ENCODE peak calls at places on chromosome X, in four cellular contexts. P, O, M and J are unnamed samples.

GRCh38 chrX:2462780-2463179 is 38.0 kb downstream of the DHRSX start:
- DNase-seq in P (no peak), O (no peak), M (peak; percentile 66), J (no peak)

GRCh38 chrX:42783456-42783855 is 5.5 kb upstream of the PPP1R2C start:
- DNase-seq in P (no peak), O (no peak), M (no peak), J (no peak)

GRCh38 chrX:28851871-28852270 is 264.6 kb downstream of the IL1RAPL1 start:
- DNase-seq in P (peak; percentile 18), O (no peak), M (no peak), J (no peak)

GRCh38 chrX:133555796-133556458 is 140.6 kb upstream of the GPC4 start:
- DNase-seq in P (no peak), O (no peak), M (no peak), J (no peak)

GRCh38 chrX:124605518-124605917 is 259.2 kb downstream of the SH2D1A start:
- DNase-seq in P (no peak), O (no peak), M (no peak), J (no peak)

GRCh38 chrX:53071604-53072417 is 10.4 kb upstream of the TSPYL2 start:
- DNase-seq in P (peak; percentile 81), O (peak; percentile 74), M (peak; percentile 81), J (no peak)

GRCh38 chrX:120485562-120486520 is 16.7 kb upstream of the LAMP2 start:
- DNase-seq in P (peak; percentile 78), O (peak; percentile 49), M (peak; percentile 74), J (peak; percentile 87)

GRCh38 chrX:140762061-140762460 is 52.5 kb downstream of the LINC00632 start:
- DNase-seq in P (peak; percentile 76), O (peak; percentile 35), M (peak; percentile 75), J (no peak)

GRCh38 chrX:24846551-24847170 is 152.9 kb downstream of the POLA1 start:
- DNase-seq in P (no peak), O (no peak), M (no peak), J (no peak)

GRCh38 chrX:26778320-26778888 is 562.4 kb downstream of the MAGEB5 start:
- DNase-seq in P (no peak), O (no peak), M (peak; percentile 24), J (no peak)

GRCh38 chrX:15674514-15674898 is 9.9 kb upstream of the CLTRN start:
- DNase-seq in P (peak; percentile 95), O (peak; percentile 86), M (peak; percentile 92), J (peak; percentile 94)

GRCh38 chrX:46587753-46588171 is 14.2 kb downstream of the CHST7 start:
- DNase-seq in P (no peak), O (no peak), M (no peak), J (no peak)

GRCh38 chrX:25198253-25198652 is 182.5 kb upstream of the ARX start:
- DNase-seq in P (no peak), O (no peak), M (no peak), J (no peak)

GRCh38 chrX:133813991-133814390 is 171.4 kb downstream of the GPC3 start:
- DNase-seq in P (no peak), O (no peak), M (no peak), J (no peak)

DNA sequence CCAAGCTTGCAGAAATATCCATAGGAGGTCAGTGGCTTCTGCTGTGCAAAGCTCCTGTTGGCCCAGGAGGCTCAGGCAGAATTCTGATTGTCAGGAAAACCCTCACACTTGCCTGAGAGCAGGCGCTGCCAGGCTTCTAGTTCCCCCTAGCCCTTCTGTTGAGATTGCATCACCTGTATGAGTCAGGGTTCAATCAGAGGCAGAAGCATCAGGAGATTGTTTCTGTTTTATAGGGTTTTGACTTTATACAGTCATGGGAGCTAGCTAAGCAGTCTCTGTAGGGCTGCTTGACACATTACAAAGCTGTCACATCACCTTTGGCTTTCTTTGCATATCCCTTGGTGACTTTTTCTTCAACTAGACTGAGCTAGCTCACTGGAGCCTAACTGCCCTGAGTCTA is 27.8 kb downstream of the DIPK2B start:
- DNase-seq in P (peak; percentile 51), O (no peak), M (no peak), J (no peak)
- TF ChIP-seq CTCF in P (no peak), O (no peak), M (no peak), J (no peak)

DNA sequence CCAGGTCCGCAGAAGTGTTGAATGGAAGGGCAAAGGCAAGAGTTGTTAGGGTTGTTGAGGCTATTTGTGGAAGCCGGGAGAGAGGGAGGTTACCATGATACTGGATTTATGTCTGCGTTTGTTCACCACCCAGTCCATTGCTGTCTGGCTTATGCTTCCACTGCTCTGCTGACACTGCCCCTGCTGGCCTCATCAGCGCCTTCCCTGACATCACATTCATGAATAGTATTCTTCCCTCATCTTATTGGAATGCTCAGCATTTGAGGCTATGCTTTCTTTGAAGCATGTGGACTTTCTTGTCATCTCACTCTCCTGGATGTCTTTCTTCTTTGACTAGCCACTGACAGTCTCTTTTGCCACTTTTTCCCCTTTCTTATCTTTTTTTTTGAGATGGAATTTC is 10.3 kb downstream of the GNL3L start:
- DNase-seq in P (peak; percentile 38), O (no peak), M (no peak), J (no peak)
- TF ChIP-seq CTCF in P (no peak), O (no peak), M (no peak), J (no peak)

GRCh38 chrX:23810279-23810678 is 27.3 kb downstream of the SAT1 start:
- DNase-seq in P (no peak), O (no peak), M (no peak), J (no peak)
- TF ChIP-seq CTCF in P (no peak), O (no peak), M (no peak), J (no peak)

GRCh38 chrX:129493643-129494042 is 29.6 kb downstream of the SMARCA1 start:
- DNase-seq in P (no peak), O (no peak), M (no peak), J (no peak)
- TF ChIP-seq CTCF in P (no peak), O (no peak), M (no peak), J (no peak)

GRCh38 chrX:40663880-40664630 is 16.7 kb upstream of the CXorf38 start:
- DNase-seq in P (peak; percentile 39), O (no peak), M (peak; percentile 56), J (no peak)
- TF ChIP-seq CTCF in P (peak; percentile 45), O (peak; percentile 26), M (peak; percentile 50), J (peak; percentile 45)

GRCh38 chrX:155857561-155857960 is 23.6 kb upstream of the VAMP7 start:
- DNase-seq in P (no peak), O (no peak), M (no peak), J (no peak)
- TF ChIP-seq CTCF in P (no peak), O (peak; percentile 17), M (peak; percentile 35), J (no peak)

DNA sequence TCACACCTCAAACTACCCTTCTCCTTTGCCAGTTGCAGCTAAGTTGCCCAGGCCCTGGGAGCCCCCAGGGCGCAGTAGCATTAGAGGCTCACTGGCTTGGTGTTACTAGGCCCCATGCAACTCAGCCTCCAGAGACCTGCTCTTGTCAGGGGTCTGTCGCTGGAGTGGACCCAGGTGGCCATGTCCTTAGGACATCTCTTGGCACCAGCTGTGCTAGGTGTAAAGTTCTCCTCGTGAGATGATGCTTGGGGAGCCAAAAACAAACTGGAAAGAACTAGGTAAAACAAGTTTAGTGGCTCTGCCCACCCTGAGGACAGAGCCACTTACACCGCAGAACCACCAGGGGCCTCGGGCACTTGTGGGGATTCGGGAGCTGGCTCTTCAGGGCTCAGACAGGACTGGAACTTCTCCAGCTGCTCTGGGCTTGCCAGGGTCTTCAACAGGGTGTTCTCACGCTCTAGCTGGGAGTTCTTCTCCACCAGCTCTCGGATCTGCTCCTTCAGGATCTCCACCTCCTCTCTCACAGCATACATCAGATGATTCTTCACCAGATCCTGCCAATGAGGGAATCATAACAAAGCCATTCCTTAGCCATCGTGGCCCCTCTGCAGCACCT is 61.3 kb downstream of the TSC22D3 start:
- DNase-seq in P (no peak), O (no peak), M (no peak), J (no peak)
- TF ChIP-seq CTCF in P (no peak), O (no peak), M (peak; percentile 21), J (no peak)

GRCh38 chrX:23626651-23627050 is 40.6 kb upstream of the PRDX4 start:
- DNase-seq in P (no peak), O (no peak), M (no peak), J (no peak)
- TF ChIP-seq CTCF in P (no peak), O (no peak), M (peak; percentile 40), J (no peak)

GRCh38 chrX:79721234-79721633 is 293.3 kb upstream of the TBX22 start:
- DNase-seq in P (no peak), O (no peak), M (no peak), J (no peak)

GRCh38 chrX:79719568-79720231 is 294.9 kb upstream of the TBX22 start:
- DNase-seq in P (no peak), O (no peak), M (no peak), J (no peak)

GRCh38 chrX:79715448-79715847 is 299.1 kb upstream of the TBX22 start:
- DNase-seq in P (no peak), O (no peak), M (no peak), J (no peak)
- TF ChIP-seq CTCF in P (no peak), O (no peak), M (no peak), J (no peak)

GRCh38 chrX:150449313-150449712 is 86.2 kb downstream of the MAMLD1 start:
- DNase-seq in P (no peak), O (no peak), M (no peak), J (no peak)
- TF ChIP-seq CTCF in P (no peak), O (peak; percentile 8), M (peak; percentile 28), J (no peak)